ENCODE peak calls at places on chromosomes 16 and 17, in eight cellular contexts. One of them, this sample, is unnamed.

GRCh38 chr17:64385187-64386083 is 5.2 kb downstream of the PECAM1 start:
- DNase-seq in T1000: peak
- DNase-seq in adrenal gland: peak
- DNase-seq in T-cell: peak
- DNase-seq in NCI-H748 treated with DMSO at 0.1 percent for 48 hours: no peak
- DNase-seq in mesendoderm: peak
- DNase-seq in ELR: peak
- DNase-seq in foreskin fibroblast: peak
- DNase-seq in this sample: peak

GRCh38 chr16:9557713-9558112 is 466.3 kb downstream of the HAPSTR1 start:
- DNase-seq in T1000: no peak
- DNase-seq in adrenal gland: no peak
- DNase-seq in T-cell: no peak
- DNase-seq in NCI-H748 treated with DMSO at 0.1 percent for 48 hours: no peak
- DNase-seq in mesendoderm: no peak
- DNase-seq in ELR: no peak
- DNase-seq in foreskin fibroblast: no peak
- DNase-seq in this sample: no peak

GRCh38 chr16:4344659-4345438 is 6.3 kb downstream of the PAM16 start:
- DNase-seq in T1000: no peak
- DNase-seq in adrenal gland: no peak
- DNase-seq in T-cell: no peak
- DNase-seq in NCI-H748 treated with DMSO at 0.1 percent for 48 hours: peak
- DNase-seq in mesendoderm: no peak
- DNase-seq in ELR: peak
- DNase-seq in foreskin fibroblast: no peak
- DNase-seq in this sample: no peak

GRCh38 chr17:14019186-14019956 is 49.9 kb upstream of the COX10 start:
- DNase-seq in T1000: no peak
- DNase-seq in adrenal gland: no peak
- DNase-seq in T-cell: no peak
- DNase-seq in NCI-H748 treated with DMSO at 0.1 percent for 48 hours: no peak
- DNase-seq in mesendoderm: no peak
- DNase-seq in ELR: peak
- DNase-seq in foreskin fibroblast: peak
- DNase-seq in this sample: peak

GRCh38 chr16:35523991-35524390 is 2064.6 kb downstream of the TP53TG3F start:
- DNase-seq in T1000: no peak
- DNase-seq in adrenal gland: no peak
- DNase-seq in T-cell: no peak
- DNase-seq in NCI-H748 treated with DMSO at 0.1 percent for 48 hours: no peak
- DNase-seq in mesendoderm: no peak
- DNase-seq in ELR: no peak
- DNase-seq in foreskin fibroblast: no peak
- DNase-seq in this sample: no peak

GRCh38 chr17:78034429-78035091 is 76.1 kb downstream of the TNRC6C start:
- DNase-seq in T1000: no peak
- DNase-seq in adrenal gland: no peak
- DNase-seq in T-cell: no peak
- DNase-seq in NCI-H748 treated with DMSO at 0.1 percent for 48 hours: no peak
- DNase-seq in mesendoderm: no peak
- DNase-seq in ELR: peak
- DNase-seq in foreskin fibroblast: peak
- DNase-seq in this sample: no peak

GRCh38 chr16:78543066-78543465 is 443.6 kb downstream of the WWOX start:
- DNase-seq in T1000: no peak
- DNase-seq in adrenal gland: no peak
- DNase-seq in T-cell: no peak
- DNase-seq in NCI-H748 treated with DMSO at 0.1 percent for 48 hours: no peak
- DNase-seq in mesendoderm: no peak
- DNase-seq in ELR: no peak
- DNase-seq in foreskin fibroblast: no peak
- DNase-seq in this sample: no peak

GRCh38 chr17:55005520-55005919 is 37.0 kb downstream of the STXBP4 start:
- DNase-seq in T1000: no peak
- DNase-seq in adrenal gland: no peak
- DNase-seq in T-cell: no peak
- DNase-seq in NCI-H748 treated with DMSO at 0.1 percent for 48 hours: no peak
- DNase-seq in mesendoderm: peak
- DNase-seq in ELR: peak
- DNase-seq in foreskin fibroblast: peak
- DNase-seq in this sample: no peak

GRCh38 chr16:56199164-56199563 is 7.9 kb downstream of the GNAO1 start:
- DNase-seq in T1000: no peak
- DNase-seq in adrenal gland: no peak
- DNase-seq in T-cell: no peak
- DNase-seq in NCI-H748 treated with DMSO at 0.1 percent for 48 hours: no peak
- DNase-seq in mesendoderm: no peak
- DNase-seq in ELR: no peak
- DNase-seq in foreskin fibroblast: no peak
- DNase-seq in this sample: no peak

GRCh38 chr16:31807086-31807485 is 66.5 kb upstream of the ZNF267 start:
- DNase-seq in T1000: no peak
- DNase-seq in adrenal gland: no peak
- DNase-seq in T-cell: no peak
- DNase-seq in NCI-H748 treated with DMSO at 0.1 percent for 48 hours: no peak
- DNase-seq in mesendoderm: no peak
- DNase-seq in ELR: no peak
- DNase-seq in foreskin fibroblast: no peak
- DNase-seq in this sample: no peak

GRCh38 chr17:67500261-67500660 is 123.2 kb downstream of the PITPNC1 start:
- DNase-seq in T1000: no peak
- DNase-seq in adrenal gland: no peak
- DNase-seq in T-cell: no peak
- DNase-seq in NCI-H748 treated with DMSO at 0.1 percent for 48 hours: no peak
- DNase-seq in mesendoderm: no peak
- DNase-seq in ELR: peak
- DNase-seq in foreskin fibroblast: no peak
- DNase-seq in this sample: no peak

GRCh38 chr17:39057807-39058206 is 90.6 kb upstream of the FBXO47 start:
- DNase-seq in T1000: no peak
- DNase-seq in adrenal gland: no peak
- DNase-seq in T-cell: no peak
- DNase-seq in NCI-H748 treated with DMSO at 0.1 percent for 48 hours: no peak
- DNase-seq in mesendoderm: no peak
- DNase-seq in ELR: no peak
- DNase-seq in foreskin fibroblast: no peak
- DNase-seq in this sample: no peak

GRCh38 chr16:60945225-60945624 is 1091.0 kb downstream of the CDH8 start:
- DNase-seq in T1000: no peak
- DNase-seq in adrenal gland: no peak
- DNase-seq in T-cell: no peak
- DNase-seq in NCI-H748 treated with DMSO at 0.1 percent for 48 hours: no peak
- DNase-seq in mesendoderm: peak
- DNase-seq in ELR: no peak
- DNase-seq in foreskin fibroblast: no peak
- DNase-seq in this sample: no peak

GRCh38 chr16:3580271-3580670 is 3.1 kb upstream of the NLRC3 start:
- DNase-seq in T1000: no peak
- DNase-seq in adrenal gland: no peak
- DNase-seq in T-cell: no peak
- DNase-seq in NCI-H748 treated with DMSO at 0.1 percent for 48 hours: no peak
- DNase-seq in mesendoderm: no peak
- DNase-seq in ELR: no peak
- DNase-seq in foreskin fibroblast: peak
- DNase-seq in this sample: no peak

GRCh38 chr16:30748634-30749445 is 615 bp downstream of the PHKG2 start:
- DNase-seq in T1000: no peak
- DNase-seq in adrenal gland: no peak
- DNase-seq in T-cell: no peak
- DNase-seq in NCI-H748 treated with DMSO at 0.1 percent for 48 hours: no peak
- DNase-seq in mesendoderm: peak
- DNase-seq in ELR: peak
- DNase-seq in foreskin fibroblast: peak
- DNase-seq in this sample: no peak

GRCh38 chr17:77842906-77843249 is 115.6 kb upstream of the TNRC6C start:
- DNase-seq in T1000: no peak
- DNase-seq in adrenal gland: no peak
- DNase-seq in T-cell: no peak
- DNase-seq in NCI-H748 treated with DMSO at 0.1 percent for 48 hours: no peak
- DNase-seq in mesendoderm: no peak
- DNase-seq in ELR: no peak
- DNase-seq in foreskin fibroblast: no peak
- DNase-seq in this sample: no peak

GRCh38 chr17:34706029-34706428 is 126.6 kb downstream of the TMEM132E start:
- DNase-seq in T1000: no peak
- DNase-seq in adrenal gland: peak
- DNase-seq in T-cell: no peak
- DNase-seq in NCI-H748 treated with DMSO at 0.1 percent for 48 hours: no peak
- DNase-seq in mesendoderm: peak
- DNase-seq in ELR: peak
- DNase-seq in foreskin fibroblast: peak
- DNase-seq in this sample: no peak

GRCh38 chr17:43578699-43579569 is 32.8 kb upstream of the ETV4 start:
- DNase-seq in T1000: peak
- DNase-seq in adrenal gland: no peak
- DNase-seq in T-cell: peak
- DNase-seq in NCI-H748 treated with DMSO at 0.1 percent for 48 hours: peak
- DNase-seq in mesendoderm: no peak
- DNase-seq in ELR: peak
- DNase-seq in foreskin fibroblast: peak
- DNase-seq in this sample: no peak

GRCh38 chr17:39177256-39177655 is 11.3 kb upstream of the ARL5C start:
- DNase-seq in T1000: no peak
- DNase-seq in adrenal gland: no peak
- DNase-seq in T-cell: no peak
- DNase-seq in NCI-H748 treated with DMSO at 0.1 percent for 48 hours: no peak
- DNase-seq in mesendoderm: peak
- DNase-seq in ELR: no peak
- DNase-seq in foreskin fibroblast: no peak
- DNase-seq in this sample: no peak

GRCh38 chr17:10156579-10157488 is 41.6 kb downstream of the GAS7 start:
- DNase-seq in T1000: no peak
- DNase-seq in adrenal gland: peak
- DNase-seq in T-cell: peak
- DNase-seq in NCI-H748 treated with DMSO at 0.1 percent for 48 hours: no peak
- DNase-seq in mesendoderm: no peak
- DNase-seq in ELR: no peak
- DNase-seq in foreskin fibroblast: no peak
- DNase-seq in this sample: no peak